ENCODE peak calls at places on chromosome 15, in ten cellular contexts. T is Caco-2, G is MCF 10A, E is heart right ventricle, H is brain microvascular endothelial cell, C is psoas muscle, V is neural crest cell, Q is HFFc6, X is AG09309, W is kidney epithelial cell. U is an unnamed sample.

GRCh38 chr15:37014566-37014965 is 85.8 kb downstream of the MEIS2 start:
- DNase-seq in T (peak), G (no peak), E (no peak), H (no peak), C (no peak), V (no peak), Q (no peak), X (no peak), W (no peak), U (no peak)

GRCh38 chr15:74978503-74978902 is 16.9 kb upstream of the SCAMP5 start:
- DNase-seq in T (no peak), G (no peak), E (no peak), H (peak), C (no peak), V (no peak), Q (no peak), X (no peak), W (no peak), U (no peak)

GRCh38 chr15:35874260-35874905 is 328.4 kb upstream of the DPH6 start:
- DNase-seq in T (no peak), G (peak), E (no peak), H (peak), C (no peak), V (no peak), Q (peak), X (peak), W (peak), U (no peak)

GRCh38 chr15:38320181-38320580 is 67.5 kb downstream of the SPRED1 start:
- DNase-seq in T (no peak), G (no peak), E (no peak), H (peak), C (no peak), V (no peak), Q (peak), X (no peak), W (no peak), U (no peak)

GRCh38 chr15:39438795-39439577 is 141.9 kb upstream of the THBS1 start:
- DNase-seq in T (peak), G (peak), E (no peak), H (peak), C (no peak), V (no peak), Q (no peak), X (no peak), W (no peak), U (no peak)

GRCh38 chr15:76648732-76649444 is 256.3 kb downstream of the SCAPER start:
- DNase-seq in T (no peak), G (no peak), E (no peak), H (no peak), C (no peak), V (no peak), Q (no peak), X (no peak), W (no peak), U (no peak)

GRCh38 chr15:35208353-35208752 is 123.3 kb upstream of the NANOGP8 start:
- DNase-seq in T (no peak), G (no peak), E (no peak), H (no peak), C (no peak), V (no peak), Q (no peak), X (no peak), W (no peak), U (no peak)

GRCh38 chr15:87608238-87609028 is 648.1 kb downstream of the NTRK3 start:
- DNase-seq in T (peak), G (no peak), E (no peak), H (no peak), C (no peak), V (no peak), Q (no peak), X (no peak), W (no peak), U (no peak)

GRCh38 chr15:90756916-90757315 is 39.8 kb downstream of the BLM start:
- DNase-seq in T (no peak), G (no peak), E (no peak), H (no peak), C (no peak), V (no peak), Q (no peak), X (no peak), W (no peak), U (no peak)

GRCh38 chr15:77673801-77674317 is 41.1 kb upstream of the LINGO1 start:
- DNase-seq in T (no peak), G (no peak), E (no peak), H (no peak), C (no peak), V (no peak), Q (no peak), X (no peak), W (no peak), U (no peak)

GRCh38 chr15:72856549-72857040 is 73.0 kb upstream of the ADPGK start:
- DNase-seq in T (no peak), G (no peak), E (no peak), H (no peak), C (no peak), V (no peak), Q (no peak), X (no peak), W (no peak), U (peak)

GRCh38 chr15:72850833-72851232 is 67.3 kb upstream of the ADPGK start:
- DNase-seq in T (no peak), G (peak), E (no peak), H (no peak), C (no peak), V (no peak), Q (no peak), X (no peak), W (no peak), U (no peak)

GRCh38 chr15:72851586-72851985 is 68.0 kb upstream of the ADPGK start:
- DNase-seq in T (no peak), G (no peak), E (no peak), H (no peak), C (no peak), V (no peak), Q (no peak), X (no peak), W (no peak), U (no peak)

GRCh38 chr15:72855791-72856190 is 72.2 kb upstream of the ADPGK start:
- DNase-seq in T (no peak), G (no peak), E (no peak), H (no peak), C (no peak), V (no peak), Q (no peak), X (no peak), W (no peak), U (peak)

DNA sequence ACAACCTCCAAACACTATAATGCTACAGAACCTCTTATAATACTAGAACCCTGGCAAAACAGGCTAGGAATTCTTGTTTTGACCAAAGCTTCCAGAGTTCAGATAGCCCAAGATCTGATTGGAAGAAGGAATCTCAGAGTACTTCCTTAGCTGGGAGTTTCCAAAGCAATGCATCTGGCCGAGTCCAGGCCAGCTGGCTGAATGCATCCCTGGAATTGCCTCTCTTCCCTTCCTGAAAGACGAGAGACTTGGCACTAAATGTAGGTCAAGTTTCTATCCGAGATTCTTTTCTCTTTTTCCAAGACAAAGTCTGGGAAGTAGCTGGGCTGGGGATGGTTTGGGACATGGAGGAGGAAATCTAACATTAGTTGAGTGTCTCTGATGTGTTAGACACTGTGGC is 68.7 kb upstream of the ADPGK start:
- DNase-seq in T (no peak), G (no peak), E (no peak), H (no peak), C (no peak), V (no peak), Q (no peak), X (no peak), W (no peak), U (no peak)
- TF ChIP-seq CTCF in T (no peak), G (no peak), E (no peak), H (no peak), C (no peak), V (no peak), Q (no peak), X (no peak), W (no peak), U (no peak)

GRCh38 chr15:93052090-93052892 is 36.7 kb downstream of the RGMA start:
- DNase-seq in T (no peak), G (no peak), E (no peak), H (no peak), C (no peak), V (no peak), Q (no peak), X (no peak), W (no peak), U (no peak)
- TF ChIP-seq CTCF in T (no peak), G (no peak), E (no peak), H (peak), C (no peak), V (no peak), Q (peak), X (peak), W (peak), U (no peak)

DNA sequence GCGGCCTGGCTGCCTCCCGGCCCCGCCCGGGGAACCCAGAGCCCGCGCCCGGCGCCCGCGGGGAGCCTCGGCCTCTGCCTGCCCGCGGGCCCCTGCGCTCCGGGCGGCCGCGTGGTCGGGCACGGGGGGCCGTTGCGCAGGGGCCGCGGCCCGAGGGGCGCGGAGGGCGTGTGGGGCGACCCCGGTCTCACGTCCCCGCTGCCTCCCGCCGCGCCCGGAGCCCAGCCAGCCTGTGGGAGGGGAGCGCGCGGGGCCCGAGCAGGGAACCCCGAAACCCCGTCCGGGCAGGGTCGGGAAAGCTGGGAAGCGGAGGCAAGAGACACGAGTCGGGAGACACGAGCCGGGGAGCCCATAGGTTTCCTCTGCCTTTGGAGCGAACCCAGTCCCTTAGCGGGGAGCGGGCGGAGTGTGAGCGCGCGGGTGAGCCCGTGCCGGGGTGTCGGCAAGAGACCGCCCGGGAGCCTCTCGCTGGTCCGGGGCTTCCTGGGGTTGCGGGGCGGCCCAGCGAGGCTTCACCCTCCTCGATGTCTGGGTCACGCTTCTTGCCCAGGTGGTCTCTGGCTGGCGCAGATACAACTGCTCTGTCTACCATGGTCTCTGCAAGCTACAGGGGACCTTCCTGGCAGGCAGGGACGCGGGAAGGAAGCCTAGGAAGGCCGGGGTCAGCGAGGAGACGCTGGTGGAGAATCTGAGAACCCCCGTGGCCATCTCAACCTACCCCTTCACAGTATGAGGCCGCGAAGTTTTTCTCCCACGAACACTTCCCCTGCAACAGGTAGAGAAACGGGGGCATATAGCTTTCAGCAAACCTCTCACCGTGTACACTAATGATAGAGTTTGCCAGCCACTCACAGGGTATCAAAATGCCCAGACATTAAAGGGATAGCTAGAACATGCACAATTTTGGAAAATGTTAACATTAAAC is 586 bp downstream of the LRRK1 start:
- DNase-seq in T (peak), G (peak), E (no peak), H (no peak), C (no peak), V (no peak), Q (no peak), X (no peak), W (no peak), U (no peak)
- TF ChIP-seq CTCF in T (no peak), G (no peak), E (no peak), H (no peak), C (no peak), V (no peak), Q (no peak), X (no peak), W (no peak), U (no peak)

GRCh38 chr15:40787344-40787841 is 17.6 kb downstream of the C15orf62 start:
- DNase-seq in T (no peak), G (peak), E (no peak), H (peak), C (peak), V (no peak), Q (peak), X (peak), W (peak), U (no peak)

GRCh38 chr15:40787991-40788390 is 18.2 kb downstream of the C15orf62 start:
- DNase-seq in T (no peak), G (no peak), E (no peak), H (no peak), C (peak), V (no peak), Q (no peak), X (no peak), W (no peak), U (no peak)

GRCh38 chr15:40785814-40786213 is 16.0 kb downstream of the C15orf62 start:
- DNase-seq in T (no peak), G (no peak), E (no peak), H (no peak), C (no peak), V (no peak), Q (no peak), X (no peak), W (no peak), U (no peak)

GRCh38 chr15:40782609-40783227 is 12.9 kb downstream of the C15orf62 start:
- DNase-seq in T (peak), G (peak), E (no peak), H (no peak), C (peak), V (peak), Q (no peak), X (no peak), W (no peak), U (no peak)

DNA sequence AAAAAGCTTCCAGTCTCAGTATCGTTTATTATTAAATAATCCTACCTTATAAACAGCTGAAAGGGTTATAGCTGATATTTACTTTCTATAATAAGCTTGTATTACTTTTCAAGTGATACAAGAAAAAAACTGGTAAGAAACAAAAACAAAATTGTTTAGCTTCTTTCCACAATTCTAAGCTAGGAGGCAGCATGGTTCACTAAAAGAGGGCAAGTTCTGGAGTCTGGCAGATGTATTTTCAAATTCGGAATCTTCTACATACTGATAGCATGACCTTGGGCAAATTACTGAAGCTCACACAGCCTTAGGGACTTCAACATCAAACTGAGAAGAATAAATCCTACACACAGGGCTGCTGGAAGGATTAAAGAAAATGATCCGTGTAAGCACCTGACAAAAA is 15.4 kb downstream of the C15orf62 start:
- DNase-seq in T (no peak), G (peak), E (no peak), H (no peak), C (no peak), V (no peak), Q (no peak), X (no peak), W (no peak), U (no peak)
- TF ChIP-seq CTCF in T (peak), G (no peak), E (no peak), H (no peak), C (no peak), V (no peak), Q (peak), X (peak), W (no peak), U (no peak)

DNA sequence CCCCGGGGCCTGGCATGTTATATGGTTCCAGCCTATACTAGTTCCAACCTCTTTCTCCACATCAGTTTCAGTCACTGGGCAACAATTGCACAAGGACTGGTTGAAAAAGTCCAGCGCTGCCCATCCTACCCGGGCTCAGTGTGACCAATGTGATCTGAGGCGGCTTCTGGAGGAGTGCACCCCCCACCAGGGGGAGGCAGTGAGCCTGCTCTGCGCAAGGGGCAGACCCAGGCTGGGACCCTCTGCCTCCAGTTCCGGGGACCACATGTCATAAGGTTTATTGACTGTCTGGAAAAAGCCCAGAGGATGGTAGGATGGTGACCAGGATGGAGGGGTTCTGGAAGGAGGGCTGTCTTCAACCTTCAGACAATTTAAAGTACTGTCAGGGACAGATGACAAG is 25.6 kb upstream of the NR2E3 start:
- DNase-seq in T (peak), G (no peak), E (no peak), H (no peak), C (no peak), V (no peak), Q (no peak), X (no peak), W (no peak), U (peak)
- TF ChIP-seq CTCF in T (peak), G (peak), E (no peak), H (peak), C (no peak), V (peak), Q (peak), X (peak), W (peak), U (peak)

GRCh38 chr15:91968610-91969009 is 115.1 kb downstream of the SLCO3A1 start:
- DNase-seq in T (no peak), G (no peak), E (no peak), H (no peak), C (no peak), V (no peak), Q (no peak), X (no peak), W (no peak), U (no peak)
- TF ChIP-seq CTCF in T (no peak), G (peak), E (no peak), H (peak), C (no peak), V (peak), Q (peak), X (peak), W (peak), U (no peak)

GRCh38 chr15:41116116-41116871 is at the start of gene INO80:
- DNase-seq in T (peak), G (peak), E (peak), H (peak), C (peak), V (peak), Q (peak), X (peak), W (peak), U (peak)
- TF ChIP-seq CTCF in T (no peak), G (no peak), E (no peak), H (no peak), C (no peak), V (no peak), Q (no peak), X (no peak), W (no peak), U (no peak)